ENCODE peak calls at places on chromosomes 12 and 14, in six cellular contexts. I is AG08396, K is HCEC 1CT, E is fibroblast of the aortic adventitia, Y is neural crest cell, V is T-cell. C is an unnamed sample.

GRCh38 chr14:92692822-92693226 is 55.6 kb downstream of the LGMN start:
- DNase-seq in E (peak; percentile 63), Y (no peak), I (no peak), K (no peak), V (peak; percentile 40), C (peak; percentile 66)

GRCh38 chr12:54701940-54702592 is 53.9 kb upstream of the DCD start:
- DNase-seq in V (peak; percentile 10), E (peak; percentile 64), Y (no peak), K (peak; percentile 35), I (peak; percentile 22), C (no peak)

GRCh38 chr12:6575648-6576047 is 7.6 kb upstream of the NOP2 start:
- DNase-seq in Y (no peak), I (no peak), E (no peak), K (no peak), V (no peak), C (no peak)

GRCh38 chr12:48447755-48448154 is 24.6 kb upstream of the ANP32D start:
- DNase-seq in E (no peak), K (no peak), I (no peak), V (no peak), Y (no peak), C (no peak)

GRCh38 chr12:32151552-32151951 is 44.9 kb downstream of the BICD1 start:
- DNase-seq in Y (no peak), K (no peak), I (no peak), V (no peak), E (no peak), C (no peak)

GRCh38 chr12:122977655-122978392 is 2.7 kb upstream of the ARL6IP4 start:
- DNase-seq in I (no peak), E (no peak), K (no peak), Y (no peak), V (no peak), C (no peak)

GRCh38 chr14:44846232-44846824 is 115.4 kb downstream of the KLHL28 start:
- DNase-seq in I (peak; percentile 47), Y (peak; percentile 14), V (no peak), E (peak; percentile 73), K (peak; percentile 30), C (peak; percentile 79)

GRCh38 chr12:25102402-25102801 is 92.6 kb downstream of the DNAI7 start:
- DNase-seq in K (no peak), V (no peak), Y (no peak), E (no peak), I (no peak), C (no peak)

GRCh38 chr14:91374897-91375747 is 42.5 kb downstream of the CCDC88C start:
- DNase-seq in V (no peak), I (no peak), Y (no peak), K (no peak), E (no peak), C (peak; percentile 95)

GRCh38 chr14:32453857-32454810 is 125.0 kb downstream of the AKAP6 start:
- DNase-seq in V (no peak), I (no peak), Y (no peak), K (no peak), E (no peak), C (peak; percentile 24)

GRCh38 chr14:98187302-98187701 is 1084.7 kb downstream of the BCL11B start:
- DNase-seq in K (no peak), Y (no peak), E (no peak), V (no peak), I (no peak), C (no peak)

GRCh38 chr14:83960832-83961512 is 1569.0 kb upstream of the FLRT2 start:
- DNase-seq in I (no peak), E (no peak), K (no peak), V (no peak), Y (no peak), C (no peak)

GRCh38 chr12:87336814-87337336 is 692.3 kb downstream of the C12orf50 start:
- DNase-seq in V (no peak), K (no peak), I (no peak), E (peak; percentile 12), Y (no peak), C (no peak)

GRCh38 chr14:73728106-73729014 is 14.2 kb upstream of the PNMA1 start:
- DNase-seq in Y (peak; percentile 94), E (peak; percentile 82), I (peak; percentile 84), K (peak; percentile 70), V (peak; percentile 64), C (peak; percentile 34)

GRCh38 chr14:102786758-102787157 is 9.5 kb downstream of the TRAF3 start:
- DNase-seq in K (peak; percentile 18), I (no peak), V (no peak), Y (no peak), E (peak; percentile 14), C (no peak)

GRCh38 chr12:96522283-96522682 is 32.9 kb downstream of the CFAP54 start:
- DNase-seq in E (no peak), K (no peak), I (no peak), V (no peak), Y (peak; percentile 3), C (no peak)

GRCh38 chr14:20143911-20144310 is 5.3 kb downstream of the OR4N5 start:
- DNase-seq in V (no peak), Y (no peak), K (no peak), E (no peak), I (no peak), C (no peak)

GRCh38 chr14:75440733-75441474 is 13.1 kb downstream of the JDP2 start:
- DNase-seq in Y (no peak), E (peak; percentile 97), V (no peak), K (no peak), I (peak; percentile 75), C (no peak)

GRCh38 chr12:7075518-7075917 is 15.0 kb downstream of the C1S start:
- DNase-seq in E (no peak), I (no peak), Y (no peak), K (peak; percentile 17), V (no peak), C (no peak)

GRCh38 chr14:103820382-103820781 is 27.0 kb downstream of the PPP1R13B start:
- DNase-seq in K (no peak), V (no peak), E (no peak), I (no peak), Y (no peak), C (no peak)

GRCh38 chr14:84225243-84225642 is 1304.7 kb upstream of the FLRT2 start:
- DNase-seq in Y (no peak), K (no peak), E (peak; percentile 25), I (no peak), V (no peak), C (no peak)

GRCh38 chr14:34029921-34030334 is 79.1 kb upstream of the EGLN3 start:
- DNase-seq in E (peak; percentile 88), K (no peak), I (no peak), Y (no peak), V (no peak), C (no peak)

GRCh38 chr14:80996049-80996901 is 40.9 kb downstream of the TSHR start:
- DNase-seq in K (peak; percentile 85), V (no peak), I (peak; percentile 73), E (peak; percentile 90), Y (peak; percentile 9), C (peak; percentile 18)

GRCh38 chr14:68815288-68816182 is 22.7 kb upstream of the ZFP36L1 start:
- DNase-seq in K (no peak), Y (no peak), V (no peak), I (no peak), E (peak; percentile 16), C (no peak)

GRCh38 chr14:39505812-39506211 is 73.6 kb upstream of the FBXO33 start:
- DNase-seq in Y (no peak), K (no peak), E (no peak), V (no peak), I (no peak), C (no peak)

GRCh38 chr12:127485528-127485927 is 781.4 kb upstream of the TMEM132C start:
- DNase-seq in V (no peak), E (peak; percentile 88), I (peak; percentile 52), Y (no peak), K (peak; percentile 95), C (no peak)

GRCh38 chr12:132668191-132669088 is 18.7 kb downstream of the POLE start:
- DNase-seq in I (no peak), Y (no peak), V (no peak), E (no peak), K (no peak), C (no peak)

GRCh38 chr14:83467811-83468210 is 1934.2 kb upstream of the SEL1L start:
- DNase-seq in I (no peak), E (no peak), V (no peak), Y (no peak), K (no peak), C (no peak)

GRCh38 chr12:111413442-111414086 is 7.8 kb downstream of the SH2B3 start:
- DNase-seq in V (no peak), I (peak; percentile 57), Y (no peak), E (peak; percentile 57), K (peak; percentile 81), C (no peak)

C was measured in NCI-H446.